ENCODE peak calls at places on chromosomes 3 and 15, in four cellular contexts. N, O, E and I are unnamed samples.
A peak's percentile ranks its signal among the peaks of the same experiment; 100 is the strongest.

GRCh38 chr3:191721983-191722382 is 261.0 kb downstream of the PYDC2 start:
- DNase-seq in N (no peak), O (no peak), E (no peak), I (peak; percentile 63)

GRCh38 chr15:87653646-87654045 is 602.9 kb downstream of the NTRK3 start:
- DNase-seq in N (no peak), O (no peak), E (no peak), I (no peak)

GRCh38 chr15:77517579-77517978 is 96.9 kb downstream of the HMG20A start:
- DNase-seq in N (no peak), O (no peak), E (no peak), I (no peak)

GRCh38 chr3:188595890-188596376 is 442.0 kb downstream of the LPP start:
- DNase-seq in N (no peak), O (no peak), E (no peak), I (no peak)

GRCh38 chr3:88534534-88534933 is 384.8 kb downstream of the C3orf38 start:
- DNase-seq in N (no peak), O (no peak), E (no peak), I (no peak)

GRCh38 chr3:16429086-16429485 is 84.4 kb downstream of the RFTN1 start:
- DNase-seq in N (no peak), O (no peak), E (no peak), I (no peak)

GRCh38 chr3:146542968-146543367 is 1.4 kb downstream of the PLSCR1 start:
- DNase-seq in N (no peak), O (no peak), E (no peak), I (no peak)

GRCh38 chr15:92805080-92805708 is 94.9 kb upstream of the CHD2 start:
- DNase-seq in N (no peak), O (no peak), E (no peak), I (no peak)

GRCh38 chr3:140816372-140816771 is 125.3 kb upstream of the SLC25A36 start:
- DNase-seq in N (no peak), O (no peak), E (no peak), I (no peak)

GRCh38 chr15:43544266-43544665 is 26.9 kb downstream of the MAP1A start:
- DNase-seq in N (no peak), O (no peak), E (no peak), I (no peak)

GRCh38 chr3:146163584-146163983 is 2.6 kb upstream of the PLOD2 start:
- DNase-seq in N (no peak), O (no peak), E (no peak), I (no peak)

GRCh38 chr3:159860727-159861126 is 127.9 kb upstream of the IL12A start:
- DNase-seq in N (no peak), O (no peak), E (no peak), I (no peak)

GRCh38 chr3:128481438-128481942 is 11.5 kb downstream of the GATA2 start:
- DNase-seq in N (no peak), O (peak; percentile 60), E (peak; percentile 80), I (no peak)

GRCh38 chr3:43194069-43194468 is 88.2 kb upstream of the POMGNT2 start:
- DNase-seq in N (no peak), O (no peak), E (no peak), I (no peak)

GRCh38 chr3:172057624-172058023 is 18.2 kb downstream of the FNDC3B start:
- DNase-seq in N (no peak), O (peak; percentile 57), E (no peak), I (no peak)

GRCh38 chr15:35038655-35039534 is 46.2 kb downstream of the NANOGP8 start:
- DNase-seq in N (no peak), O (no peak), E (no peak), I (no peak)

GRCh38 chr3:156668073-156668763 is 6.2 kb upstream of the TIPARP start:
- DNase-seq in N (peak; percentile 23), O (no peak), E (no peak), I (peak; percentile 20)

GRCh38 chr15:83061680-83062079 is 5.4 kb downstream of the BTBD1 start:
- DNase-seq in N (no peak), O (no peak), E (no peak), I (no peak)

GRCh38 chr3:48402907-48403306 is 27.0 kb downstream of the PLXNB1 start:
- DNase-seq in N (no peak), O (no peak), E (no peak), I (peak; percentile 2)

GRCh38 chr15:59338414-59338813 is 34.3 kb downstream of the MYO1E start:
- DNase-seq in N (no peak), O (no peak), E (no peak), I (no peak)

GRCh38 chr3:36135863-36136262 is 244.4 kb upstream of the STAC start:
- DNase-seq in N (no peak), O (no peak), E (no peak), I (no peak)

GRCh38 chr3:126104742-126105605 is 21.1 kb upstream of the SLC41A3 start:
- DNase-seq in N (no peak), O (no peak), E (no peak), I (no peak)

GRCh38 chr15:65337436-65338070 is 33.1 kb downstream of the RNU5B-1 start:
- DNase-seq in N (no peak), O (peak; percentile 39), E (no peak), I (no peak)

GRCh38 chr3:101423984-101424888 is 88.8 kb downstream of the SENP7 start:
- DNase-seq in N (no peak), O (no peak), E (no peak), I (no peak)

GRCh38 chr3:105611304-105612192 is 244.8 kb downstream of the ALCAM start:
- DNase-seq in N (peak; percentile 17), O (no peak), E (no peak), I (peak; percentile 37)

GRCh38 chr15:72198410-72199270 is 1.1 kb upstream of the GRAMD2A start:
- DNase-seq in N (peak; percentile 20), O (no peak), E (no peak), I (no peak)

GRCh38 chr15:75153084-75153483 is 48.6 kb upstream of the C15orf39 start:
- DNase-seq in N (peak; percentile 23), O (peak; percentile 42), E (no peak), I (no peak)

GRCh38 chr15:75531041-75531450 is 48.1 kb downstream of the PTPN9 start:
- DNase-seq in N (no peak), O (no peak), E (peak; percentile 80), I (peak; percentile 94)

GRCh38 chr3:176861137-176861536 is 336.1 kb downstream of the TBL1XR1 start:
- DNase-seq in N (no peak), O (no peak), E (no peak), I (no peak)

GRCh38 chr3:71150293-71150954 is 433.1 kb downstream of the FOXP1 start:
- DNase-seq in N (no peak), O (no peak), E (no peak), I (no peak)

GRCh38 chr3:131501949-131502348 is 822 bp downstream of the MRPL3 start:
- DNase-seq in N (no peak), O (peak; percentile 18), E (no peak), I (no peak)

GRCh38 chr15:57921371-57921770 is 144.1 kb downstream of the ALDH1A2 start:
- DNase-seq in N (no peak), O (no peak), E (no peak), I (no peak)

GRCh38 chr3:131353016-131353877 is 28.3 kb upstream of the NUDT16 start:
- DNase-seq in N (no peak), O (no peak), E (no peak), I (no peak)

GRCh38 chr3:119310052-119310451 is 15.9 kb downstream of the ARHGAP31 start:
- DNase-seq in N (peak; percentile 34), O (no peak), E (no peak), I (no peak)

GRCh38 chr15:89333959-89334509 is 590 bp downstream of the POLG start:
- DNase-seq in N (no peak), O (no peak), E (no peak), I (no peak)

GRCh38 chr3:192687488-192688152 is 39.7 kb downstream of the FGF12 start:
- DNase-seq in N (no peak), O (no peak), E (peak; percentile 44), I (no peak)

GRCh38 chr15:31350771-31351170 is 24.1 kb downstream of the KLF13 start:
- DNase-seq in N (no peak), O (no peak), E (no peak), I (peak; percentile 20)
- H3K27ac ChIP-seq in N (no peak overlapping the region), O (no peak overlapping the region), E (peak overlapping the region; percentile 100), I (peak overlapping the region; percentile 100)

GRCh38 chr3:161369531-161369930 is 1.8 kb downstream of the SPTSSB start:
- DNase-seq in N (peak; percentile 5), O (no peak), E (no peak), I (no peak)

GRCh38 chr3:161372321-161373260 is 1.3 kb upstream of the SPTSSB start:
- DNase-seq in N (peak; percentile 69), O (peak; percentile 74), E (no peak), I (peak; percentile 11)

GRCh38 chr3:161366067-161366466 is 5.2 kb downstream of the SPTSSB start:
- DNase-seq in N (peak; percentile 49), O (no peak), E (no peak), I (no peak)

DNA sequence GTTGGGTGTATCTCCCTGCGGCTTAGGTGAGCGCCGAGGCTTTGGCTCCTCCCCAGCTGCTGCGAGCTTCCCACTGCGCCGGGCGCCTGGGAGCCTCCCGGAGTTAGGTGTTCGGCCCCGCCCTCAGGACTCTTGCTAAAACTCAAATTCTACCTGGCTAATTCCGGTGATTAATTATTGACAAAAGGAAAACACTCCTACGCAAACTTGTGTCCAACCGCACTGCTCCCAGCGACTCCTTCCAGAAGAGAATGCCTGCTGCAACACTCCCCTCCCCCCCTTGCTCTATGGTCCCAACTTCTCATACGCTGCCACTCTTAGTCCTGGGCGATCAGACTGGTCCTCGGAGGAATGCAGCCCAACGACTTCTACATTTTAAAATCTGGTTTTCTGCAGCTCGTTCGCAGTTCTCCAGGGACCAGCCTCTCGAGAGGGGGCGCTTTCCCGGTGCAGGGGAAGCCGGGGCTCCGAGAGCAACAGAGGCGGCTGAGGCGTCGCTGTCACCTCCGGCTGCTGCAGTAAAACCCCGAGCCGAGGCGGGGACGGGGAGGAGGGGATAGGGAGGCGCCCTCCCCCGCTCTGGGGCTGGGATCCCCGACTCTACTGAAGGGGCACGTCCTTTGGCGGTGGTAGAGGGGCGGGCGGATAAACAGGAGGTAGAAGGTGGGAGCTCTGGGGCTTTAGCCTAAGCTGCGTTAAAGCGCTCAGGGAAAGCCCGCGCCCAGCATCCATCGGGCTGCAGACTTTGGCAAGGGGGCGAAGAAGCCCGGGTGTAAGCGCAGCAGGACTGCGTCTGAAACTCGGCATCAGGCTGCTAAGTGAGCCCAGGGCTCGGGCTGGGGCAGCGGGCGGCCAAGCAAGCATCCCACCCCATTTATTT is at the start of gene SPTSSB:
- DNase-seq in N (peak; percentile 91), O (peak; percentile 84), E (peak; percentile 19), I (peak; percentile 34)
- H3K4me3 ChIP-seq in N (peak within 1 kb of the TSS; percentile 53), O (peak within 1 kb of the TSS; percentile 67), E (peak within 1 kb of the TSS; percentile 70), I (peak within 1 kb of the TSS; percentile 17)

DNA sequence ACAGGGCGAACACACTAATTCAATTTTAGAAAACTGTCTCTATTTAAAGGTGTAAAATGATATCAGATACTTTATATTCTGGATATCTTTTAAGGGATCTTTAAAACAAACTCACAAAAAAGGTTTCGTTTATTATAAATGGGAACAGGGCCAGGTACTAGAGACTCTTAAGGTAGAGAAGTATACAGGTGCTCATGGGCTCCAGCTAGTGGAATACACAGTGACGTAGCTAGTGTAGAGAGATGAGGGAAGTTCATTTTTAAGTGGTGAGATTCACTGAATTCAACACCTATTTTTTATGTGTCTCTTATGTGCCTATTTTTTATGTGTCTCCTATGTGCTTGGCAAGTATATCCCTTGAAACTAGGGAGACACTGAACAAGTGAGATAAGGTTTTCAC is 132.7 kb upstream of the FAM3D start:
- DNase-seq in N (no peak), O (no peak), E (no peak), I (no peak)
- TF ChIP-seq CTCF in N (no peak), O (no peak), E (no peak), I (no peak)

GRCh38 chr15:66706225-66706732 is 4.2 kb downstream of the SMAD6 start:
- DNase-seq in N (no peak), O (peak; percentile 74), E (peak; percentile 35), I (peak; percentile 94)
- H3K27ac ChIP-seq in N (no peak overlapping the region), O (peak overlapping the region; percentile 74), E (peak overlapping the region; percentile 94), I (peak overlapping the region; percentile 87)